ENCODE peak calls at places on chromosomes 2 and 18, in five cellular contexts. J is Peyer's patch, T is neural progenitor cell, Q is hepatocyte, K is thoracic aorta. I is an unnamed sample.

GRCh38 chr2:158394453-158394852 is 62.1 kb downstream of the CCDC148 start:
- DNase-seq in K (no peak), Q (peak; percentile 15), T (peak; percentile 10), J (no peak), I (no peak)

GRCh38 chr2:108585446-108585845 is 51.2 kb downstream of the LIMS1 start:
- DNase-seq in J (no peak), K (no peak), T (no peak), Q (no peak), I (no peak)

GRCh38 chr18:54453996-54454395 is 96.3 kb downstream of the C18orf54 start:
- DNase-seq in T (no peak), J (no peak), K (no peak), Q (no peak), I (no peak)

GRCh38 chr2:218954541-218955300 is 4.7 kb upstream of the CDK5R2 start:
- DNase-seq in K (no peak), J (no peak), T (no peak), Q (no peak), I (no peak)

GRCh38 chr2:164782323-164782722 is 59.3 kb downstream of the COBLL1 start:
- DNase-seq in Q (no peak), K (no peak), J (no peak), T (no peak), I (no peak)

GRCh38 chr2:9378433-9379371 is 44.6 kb downstream of the ITGB1BP1 start:
- DNase-seq in Q (peak; percentile 53), T (no peak), J (no peak), K (peak; percentile 26), I (peak; percentile 56)

GRCh38 chr2:39737661-39738060 is 41.4 kb downstream of the THUMPD2 start:
- DNase-seq in T (peak; percentile 38), K (peak; percentile 56), Q (peak; percentile 56), J (no peak), I (peak; percentile 13)

GRCh38 chr2:152505495-152505906 is 170.5 kb downstream of the FMNL2 start:
- DNase-seq in Q (no peak), T (no peak), J (no peak), K (no peak), I (no peak)

GRCh38 chr18:37762076-37762475 is 196.5 kb upstream of the CELF4 start:
- DNase-seq in K (no peak), T (no peak), Q (no peak), J (no peak), I (no peak)

GRCh38 chr2:226783885-226784284 is 15.7 kb downstream of the IRS1 start:
- DNase-seq in Q (no peak), K (no peak), T (no peak), J (no peak), I (no peak)

GRCh38 chr2:6493266-6493665 is 372.4 kb downstream of the CMPK2 start:
- DNase-seq in T (no peak), K (no peak), Q (no peak), J (no peak), I (no peak)

GRCh38 chr2:196926562-196927317 is at the start of gene PGAP1:
- DNase-seq in K (peak; percentile 25), J (peak; percentile 81), T (peak; percentile 98), Q (peak; percentile 97), I (peak; percentile 94)

GRCh38 chr18:8386981-8387380 is 222.3 kb upstream of the RAB12 start:
- DNase-seq in J (no peak), T (no peak), K (no peak), Q (no peak), I (no peak)

GRCh38 chr2:42753188-42753813 is 10.6 kb downstream of the OXER1 start:
- DNase-seq in K (no peak), T (no peak), J (no peak), Q (no peak), I (no peak)

GRCh38 chr2:99469394-99469793 is 20.4 kb downstream of the REV1 start:
- DNase-seq in J (no peak), Q (no peak), T (no peak), K (no peak), I (no peak)

GRCh38 chr2:221853297-221853696 is 281.2 kb upstream of the EPHA4 start:
- DNase-seq in K (no peak), T (no peak), J (no peak), Q (no peak), I (no peak)

GRCh38 chr2:8682719-8683667 is 1.1 kb downstream of the ID2 start:
- DNase-seq in J (peak; percentile 37), Q (peak; percentile 49), K (no peak), T (peak; percentile 43), I (peak; percentile 49)

GRCh38 chr2:226802573-226802972 is 3.0 kb upstream of the IRS1 start:
- DNase-seq in T (peak; percentile 71), Q (peak; percentile 83), K (no peak), J (no peak), I (peak; percentile 54)

GRCh38 chr2:219664958-219665357 is 37.5 kb downstream of the SLC4A3 start:
- DNase-seq in K (no peak), Q (peak; percentile 63), T (no peak), J (no peak), I (no peak)

GRCh38 chr2:6184532-6185302 is 492.5 kb downstream of the SOX11 start:
- DNase-seq in Q (peak; percentile 46), T (peak; percentile 49), K (no peak), J (no peak), I (no peak)

GRCh38 chr2:121479882-121480522 is 50.7 kb upstream of the RNU4ATAC start:
- DNase-seq in Q (peak; percentile 32), J (no peak), T (peak; percentile 28), K (no peak), I (peak; percentile 16)
- H3K36me3 ChIP-seq in Q (no peaks in the 10 kb centered on the region), J (no peaks in the 10 kb centered on the region), T (no peaks in the 10 kb centered on the region), K (no peaks in the 10 kb centered on the region), I (no peaks in the 10 kb centered on the region)

DNA sequence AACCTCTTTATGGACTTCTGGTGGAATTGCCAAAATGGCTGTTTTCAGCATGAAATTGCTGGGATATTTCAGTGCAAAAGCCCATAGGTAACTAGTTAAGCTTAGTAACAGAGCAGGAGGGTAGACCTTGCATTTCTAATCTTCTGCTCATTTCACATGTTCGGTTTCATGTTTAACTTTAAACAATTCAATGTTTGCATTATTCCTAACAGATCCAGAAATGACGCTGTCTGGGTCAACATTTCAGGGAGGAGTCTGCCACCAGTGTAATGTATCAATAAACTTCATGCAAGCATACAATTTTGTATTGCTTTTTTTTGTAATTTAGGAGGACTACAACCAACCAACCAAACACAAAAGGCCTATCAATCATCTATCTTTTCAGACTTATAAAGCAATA is 22.4 kb downstream of the CABYR start:
- DNase-seq in J (no peak), Q (no peak), T (no peak), K (no peak), I (no peak)
- H3K36me3 ChIP-seq in J (no peaks in the 10 kb centered on the region), Q (peaks cover 4% of the 10 kb centered on the region), T (no peaks in the 10 kb centered on the region), K (peaks cover 21% of the 10 kb centered on the region), I (peaks cover 13% of the 10 kb centered on the region)

GRCh38 chr2:207090389-207090788 is 75.4 kb downstream of the KLF7 start:
- DNase-seq in Q (no peak), T (no peak), J (no peak), K (no peak), I (no peak)
- H3K36me3 ChIP-seq in Q (peaks cover 5% of the 10 kb centered on the region), T (no peaks in the 10 kb centered on the region), J (no peaks in the 10 kb centered on the region), K (peaks cover 5% of the 10 kb centered on the region), I (no peaks in the 10 kb centered on the region)

DNA sequence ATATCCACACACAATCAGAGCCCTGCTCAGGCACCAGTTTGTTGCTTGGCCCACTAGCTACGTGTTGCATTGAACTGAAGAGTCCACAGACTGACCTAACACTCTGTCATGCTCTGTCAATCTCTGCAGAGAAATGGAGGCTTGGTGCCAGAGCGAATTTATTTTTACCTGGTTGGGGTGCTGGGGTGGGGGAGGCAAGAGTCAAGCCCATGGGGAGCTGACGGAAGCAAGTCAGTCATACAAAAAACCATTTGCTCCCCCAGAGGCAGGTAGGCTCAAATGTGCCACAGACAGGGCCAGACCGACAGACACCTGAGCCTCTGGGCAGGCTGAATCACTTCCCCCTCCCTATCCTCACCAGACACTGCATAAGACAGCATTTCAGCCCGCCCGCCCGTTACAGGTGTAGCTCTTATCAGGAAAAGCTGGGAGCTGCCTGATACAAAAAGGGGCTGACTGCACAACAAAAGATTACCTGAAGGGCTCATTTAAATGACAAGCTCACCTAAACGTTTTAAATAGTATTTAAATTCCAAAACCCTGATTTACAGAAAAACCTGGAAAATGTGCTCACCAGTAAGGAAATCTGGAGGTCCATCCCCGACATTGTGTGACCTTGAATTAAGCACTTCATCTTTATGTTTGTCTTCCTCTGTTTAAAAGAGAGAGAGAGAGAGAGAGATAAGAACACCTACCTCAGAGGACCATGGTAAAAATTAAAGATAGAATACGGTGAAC is 2.1 kb upstream of the PCBP1 start:
- DNase-seq in T (no peak), Q (peak; percentile 84), K (no peak), J (peak; percentile 81), I (peak; percentile 87)
- H3K36me3 ChIP-seq in T (no peaks in the 10 kb centered on the region), Q (peaks cover 6% of the 10 kb centered on the region), K (peaks cover 7% of the 10 kb centered on the region), J (no peaks in the 10 kb centered on the region), I (peaks cover 20% of the 10 kb centered on the region)

DNA sequence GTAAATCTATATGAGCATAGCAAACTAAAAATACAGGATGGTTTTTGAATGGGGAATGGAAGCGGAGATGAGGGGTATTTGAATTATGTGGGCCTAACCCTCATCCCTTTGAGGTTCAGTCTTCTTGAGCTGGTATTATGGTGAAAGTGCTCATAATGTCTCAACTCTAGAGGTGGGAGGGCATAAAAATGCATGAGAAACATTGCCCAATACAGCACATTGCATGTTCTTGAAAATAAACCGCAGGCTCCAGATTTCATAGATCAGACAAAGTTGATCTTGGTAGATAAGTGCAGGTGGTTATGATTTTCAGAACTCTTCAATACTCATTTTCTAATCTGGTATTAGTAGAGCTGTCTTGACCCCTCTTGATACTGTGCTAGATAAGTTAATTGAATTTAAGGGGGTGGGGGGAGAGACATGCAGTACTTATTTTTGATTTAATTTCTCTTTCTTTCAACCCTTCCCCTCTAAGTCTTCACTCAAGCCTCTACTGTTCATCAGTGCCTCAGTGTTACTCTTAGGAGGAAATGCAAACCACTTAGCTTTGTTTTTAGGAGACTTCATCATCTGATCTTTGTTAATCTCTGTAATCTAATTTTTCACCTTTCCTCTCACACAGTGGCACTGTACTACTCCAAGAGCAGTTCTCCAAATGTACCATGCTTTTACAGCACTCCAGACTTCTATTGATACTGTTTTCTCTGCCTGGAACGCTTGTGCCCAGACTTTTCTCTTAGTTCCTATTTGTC is 22.2 kb downstream of the XRCC5 start:
- DNase-seq in T (no peak), K (no peak), J (no peak), Q (no peak), I (no peak)
- H3K36me3 ChIP-seq in T (peaks cover 78% of the 10 kb centered on the region), K (peaks cover 64% of the 10 kb centered on the region), J (no peaks in the 10 kb centered on the region), Q (peaks cover 20% of the 10 kb centered on the region), I (peaks cover 57% of the 10 kb centered on the region)

GRCh38 chr2:10439971-10440370 is 8.2 kb downstream of the ODC1 start:
- DNase-seq in T (no peak), Q (no peak), J (no peak), K (no peak), I (no peak)
- H3K36me3 ChIP-seq in T (peaks cover 28% of the 10 kb centered on the region), Q (peaks cover 2% of the 10 kb centered on the region), J (no peaks in the 10 kb centered on the region), K (peaks cover 50% of the 10 kb centered on the region), I (peaks cover 10% of the 10 kb centered on the region)